ENCODE peak calls at places on chromosomes 3 and 15, in nine cellular contexts. One of them, this sample, is unnamed. For H3K9me3 and H3K4me1, the result is how much of the 10 kb centered on the place peaks cover.

GRCh38 chr15:78341057-78341763 is 1.1 kb downstream of the CRABP1 start:
- DNase-seq in naive thymus-derived CD4-positive, alpha-beta T cell: no peak
- DNase-seq in mucosa of descending colon: peak
- DNase-seq in IMR-90: no peak
- DNase-seq in cardiac muscle cell: no peak
- DNase-seq in CD8-positive, alpha-beta memory T cell: no peak
- DNase-seq in lung: no peak
- DNase-seq in CD8-positive, alpha-beta T cell: no peak
- DNase-seq in mammary epithelial cell: peak
- DNase-seq in this sample: no peak

GRCh38 chr3:172221550-172221949 is 182.2 kb downstream of the FNDC3B start:
- DNase-seq in CD8-positive, alpha-beta T cell: no peak
- DNase-seq in naive thymus-derived CD4-positive, alpha-beta T cell: no peak
- DNase-seq in cardiac muscle cell: peak
- DNase-seq in CD8-positive, alpha-beta memory T cell: no peak
- DNase-seq in mammary epithelial cell: peak
- DNase-seq in mucosa of descending colon: no peak
- DNase-seq in IMR-90: peak
- DNase-seq in lung: no peak
- DNase-seq in this sample: peak

GRCh38 chr3:58633157-58633865 is 33.3 kb downstream of the FAM3D start:
- DNase-seq in CD8-positive, alpha-beta memory T cell: no peak
- DNase-seq in mucosa of descending colon: no peak
- DNase-seq in lung: no peak
- DNase-seq in mammary epithelial cell: no peak
- DNase-seq in cardiac muscle cell: no peak
- DNase-seq in CD8-positive, alpha-beta T cell: no peak
- DNase-seq in IMR-90: no peak
- DNase-seq in naive thymus-derived CD4-positive, alpha-beta T cell: no peak
- DNase-seq in this sample: peak

GRCh38 chr15:75736256-75736655 is 23.6 kb upstream of the CSPG4 start:
- DNase-seq in lung: no peak
- DNase-seq in mucosa of descending colon: peak
- DNase-seq in cardiac muscle cell: no peak
- DNase-seq in mammary epithelial cell: no peak
- DNase-seq in IMR-90: no peak
- DNase-seq in naive thymus-derived CD4-positive, alpha-beta T cell: no peak
- DNase-seq in CD8-positive, alpha-beta T cell: no peak
- DNase-seq in CD8-positive, alpha-beta memory T cell: no peak
- DNase-seq in this sample: peak

GRCh38 chr15:72231847-72232461 is 964 bp upstream of the PKM start:
- DNase-seq in IMR-90: peak
- DNase-seq in CD8-positive, alpha-beta memory T cell: peak
- DNase-seq in cardiac muscle cell: peak
- DNase-seq in mucosa of descending colon: peak
- DNase-seq in lung: peak
- DNase-seq in CD8-positive, alpha-beta T cell: no peak
- DNase-seq in mammary epithelial cell: peak
- DNase-seq in naive thymus-derived CD4-positive, alpha-beta T cell: peak
- DNase-seq in this sample: peak

GRCh38 chr15:101464246-101464998 is 25.1 kb downstream of the PCSK6 start:
- DNase-seq in cardiac muscle cell: no peak
- DNase-seq in IMR-90: no peak
- DNase-seq in naive thymus-derived CD4-positive, alpha-beta T cell: no peak
- DNase-seq in mucosa of descending colon: no peak
- DNase-seq in CD8-positive, alpha-beta T cell: no peak
- DNase-seq in lung: no peak
- DNase-seq in CD8-positive, alpha-beta memory T cell: no peak
- DNase-seq in mammary epithelial cell: no peak
- DNase-seq in this sample: no peak

GRCh38 chr3:45110185-45110833 is 35.9 kb downstream of the CDCP1 start:
- DNase-seq in cardiac muscle cell: no peak
- DNase-seq in CD8-positive, alpha-beta memory T cell: no peak
- DNase-seq in mucosa of descending colon: peak
- DNase-seq in lung: no peak
- DNase-seq in mammary epithelial cell: no peak
- DNase-seq in IMR-90: no peak
- DNase-seq in naive thymus-derived CD4-positive, alpha-beta T cell: peak
- DNase-seq in CD8-positive, alpha-beta T cell: no peak
- DNase-seq in this sample: no peak

GRCh38 chr15:94287794-94288246 is 56.5 kb downstream of the MCTP2 start:
- DNase-seq in CD8-positive, alpha-beta memory T cell: peak
- DNase-seq in lung: no peak
- DNase-seq in mucosa of descending colon: no peak
- DNase-seq in cardiac muscle cell: no peak
- DNase-seq in IMR-90: no peak
- DNase-seq in naive thymus-derived CD4-positive, alpha-beta T cell: no peak
- DNase-seq in mammary epithelial cell: no peak
- DNase-seq in CD8-positive, alpha-beta T cell: no peak
- DNase-seq in this sample: no peak

GRCh38 chr3:135007622-135008021 is 212.6 kb downstream of the EPHB1 start:
- DNase-seq in naive thymus-derived CD4-positive, alpha-beta T cell: no peak
- DNase-seq in cardiac muscle cell: no peak
- DNase-seq in mucosa of descending colon: no peak
- DNase-seq in CD8-positive, alpha-beta T cell: no peak
- DNase-seq in lung: no peak
- DNase-seq in CD8-positive, alpha-beta memory T cell: no peak
- DNase-seq in mammary epithelial cell: no peak
- DNase-seq in IMR-90: no peak
- DNase-seq in this sample: no peak

GRCh38 chr15:68431792-68432401 is at the start of gene ITGA11:
- DNase-seq in naive thymus-derived CD4-positive, alpha-beta T cell: no peak
- DNase-seq in mucosa of descending colon: peak
- DNase-seq in cardiac muscle cell: peak
- DNase-seq in CD8-positive, alpha-beta T cell: no peak
- DNase-seq in mammary epithelial cell: peak
- DNase-seq in CD8-positive, alpha-beta memory T cell: no peak
- DNase-seq in IMR-90: peak
- DNase-seq in lung: no peak
- DNase-seq in this sample: peak

GRCh38 chr15:43793647-43794046 is 1.5 kb downstream of the SERF2 start:
- DNase-seq in naive thymus-derived CD4-positive, alpha-beta T cell: no peak
- DNase-seq in CD8-positive, alpha-beta memory T cell: no peak
- DNase-seq in IMR-90: no peak
- DNase-seq in cardiac muscle cell: no peak
- DNase-seq in mucosa of descending colon: no peak
- DNase-seq in lung: no peak
- DNase-seq in mammary epithelial cell: no peak
- DNase-seq in CD8-positive, alpha-beta T cell: no peak
- DNase-seq in this sample: no peak

GRCh38 chr3:111311709-111312235 is 230.2 kb upstream of the CD96 start:
- DNase-seq in CD8-positive, alpha-beta T cell: no peak
- DNase-seq in CD8-positive, alpha-beta memory T cell: no peak
- DNase-seq in naive thymus-derived CD4-positive, alpha-beta T cell: no peak
- DNase-seq in mammary epithelial cell: no peak
- DNase-seq in lung: no peak
- DNase-seq in cardiac muscle cell: peak
- DNase-seq in mucosa of descending colon: no peak
- DNase-seq in IMR-90: peak
- DNase-seq in this sample: no peak

GRCh38 chr3:11120091-11120845 is 34.0 kb upstream of the HRH1 start:
- DNase-seq in cardiac muscle cell: peak
- DNase-seq in mucosa of descending colon: no peak
- DNase-seq in IMR-90: no peak
- DNase-seq in mammary epithelial cell: no peak
- DNase-seq in CD8-positive, alpha-beta T cell: no peak
- DNase-seq in naive thymus-derived CD4-positive, alpha-beta T cell: no peak
- DNase-seq in CD8-positive, alpha-beta memory T cell: no peak
- DNase-seq in lung: no peak
- DNase-seq in this sample: peak

GRCh38 chr3:125398952-125399351 is 23.8 kb upstream of the ZNF148 start:
- DNase-seq in CD8-positive, alpha-beta T cell: no peak
- DNase-seq in naive thymus-derived CD4-positive, alpha-beta T cell: no peak
- DNase-seq in lung: no peak
- DNase-seq in mucosa of descending colon: no peak
- DNase-seq in IMR-90: no peak
- DNase-seq in cardiac muscle cell: no peak
- DNase-seq in CD8-positive, alpha-beta memory T cell: no peak
- DNase-seq in mammary epithelial cell: peak
- DNase-seq in this sample: no peak

GRCh38 chr3:40211579-40211978 is 97.9 kb upstream of the EIF1B start:
- DNase-seq in lung: peak
- DNase-seq in CD8-positive, alpha-beta T cell: no peak
- DNase-seq in cardiac muscle cell: peak
- DNase-seq in naive thymus-derived CD4-positive, alpha-beta T cell: no peak
- DNase-seq in mucosa of descending colon: no peak
- DNase-seq in CD8-positive, alpha-beta memory T cell: no peak
- DNase-seq in mammary epithelial cell: peak
- DNase-seq in IMR-90: no peak
- DNase-seq in this sample: peak

GRCh38 chr15:46735115-46735514 is 982.2 kb upstream of the SEMA6D start:
- DNase-seq in naive thymus-derived CD4-positive, alpha-beta T cell: no peak
- DNase-seq in mammary epithelial cell: no peak
- DNase-seq in CD8-positive, alpha-beta memory T cell: no peak
- DNase-seq in mucosa of descending colon: no peak
- DNase-seq in cardiac muscle cell: no peak
- DNase-seq in lung: no peak
- DNase-seq in CD8-positive, alpha-beta T cell: no peak
- DNase-seq in IMR-90: no peak
- DNase-seq in this sample: no peak

GRCh38 chr15:58742424-58743160 is 6.9 kb downstream of the ADAM10 start:
- DNase-seq in lung: no peak
- DNase-seq in naive thymus-derived CD4-positive, alpha-beta T cell: no peak
- DNase-seq in mammary epithelial cell: no peak
- DNase-seq in IMR-90: peak
- DNase-seq in mucosa of descending colon: no peak
- DNase-seq in CD8-positive, alpha-beta T cell: no peak
- DNase-seq in CD8-positive, alpha-beta memory T cell: no peak
- DNase-seq in cardiac muscle cell: peak
- DNase-seq in this sample: peak

GRCh38 chr15:39616731-39617455 is 36.0 kb downstream of the THBS1 start:
- DNase-seq in CD8-positive, alpha-beta memory T cell: no peak
- DNase-seq in mucosa of descending colon: no peak
- DNase-seq in naive thymus-derived CD4-positive, alpha-beta T cell: no peak
- DNase-seq in mammary epithelial cell: peak
- DNase-seq in lung: no peak
- DNase-seq in cardiac muscle cell: no peak
- DNase-seq in IMR-90: peak
- DNase-seq in CD8-positive, alpha-beta T cell: no peak
- DNase-seq in this sample: no peak

GRCh38 chr15:77454956-77455355 is 34.3 kb downstream of the HMG20A start:
- DNase-seq in lung: no peak
- DNase-seq in IMR-90: no peak
- DNase-seq in CD8-positive, alpha-beta memory T cell: no peak
- DNase-seq in mammary epithelial cell: no peak
- DNase-seq in CD8-positive, alpha-beta T cell: no peak
- DNase-seq in mucosa of descending colon: no peak
- DNase-seq in cardiac muscle cell: no peak
- DNase-seq in naive thymus-derived CD4-positive, alpha-beta T cell: no peak
- DNase-seq in this sample: peak

GRCh38 chr3:71089271-71089670 is 494.3 kb downstream of the FOXP1 start:
- DNase-seq in cardiac muscle cell: no peak
- DNase-seq in naive thymus-derived CD4-positive, alpha-beta T cell: no peak
- DNase-seq in IMR-90: peak
- DNase-seq in mucosa of descending colon: no peak
- DNase-seq in CD8-positive, alpha-beta T cell: no peak
- DNase-seq in mammary epithelial cell: no peak
- DNase-seq in lung: no peak
- DNase-seq in CD8-positive, alpha-beta memory T cell: no peak
- DNase-seq in this sample: no peak

GRCh38 chr3:71423151-71423906 is 160.2 kb downstream of the FOXP1 start:
- DNase-seq in mucosa of descending colon: no peak
- DNase-seq in naive thymus-derived CD4-positive, alpha-beta T cell: no peak
- DNase-seq in IMR-90: no peak
- DNase-seq in mammary epithelial cell: peak
- DNase-seq in lung: no peak
- DNase-seq in cardiac muscle cell: peak
- DNase-seq in CD8-positive, alpha-beta memory T cell: no peak
- DNase-seq in CD8-positive, alpha-beta T cell: no peak
- DNase-seq in this sample: no peak

GRCh38 chr3:5428607-5429516 is 241.4 kb downstream of the EDEM1 start:
- DNase-seq in CD8-positive, alpha-beta T cell: no peak
- DNase-seq in naive thymus-derived CD4-positive, alpha-beta T cell: no peak
- DNase-seq in mucosa of descending colon: no peak
- DNase-seq in IMR-90: no peak
- DNase-seq in CD8-positive, alpha-beta memory T cell: no peak
- DNase-seq in cardiac muscle cell: no peak
- DNase-seq in lung: no peak
- DNase-seq in mammary epithelial cell: no peak
- DNase-seq in this sample: peak
- H3K4me3 ChIP-seq in CD8-positive, alpha-beta T cell: no peak
- H3K4me3 ChIP-seq in naive thymus-derived CD4-positive, alpha-beta T cell: no peak
- H3K4me3 ChIP-seq in mucosa of descending colon: no peak
- H3K4me3 ChIP-seq in IMR-90: no peak
- H3K4me3 ChIP-seq in CD8-positive, alpha-beta memory T cell: no peak
- H3K4me3 ChIP-seq in cardiac muscle cell: no peak
- H3K4me3 ChIP-seq in lung: no peak
- H3K4me3 ChIP-seq in mammary epithelial cell: no peak
- H3K4me3 ChIP-seq in this sample: no peak

GRCh38 chr15:24627443-24627842 is 48.1 kb upstream of the NPAP1 start:
- DNase-seq in mucosa of descending colon: no peak
- DNase-seq in cardiac muscle cell: no peak
- DNase-seq in lung: no peak
- DNase-seq in CD8-positive, alpha-beta T cell: no peak
- DNase-seq in IMR-90: no peak
- DNase-seq in mammary epithelial cell: no peak
- DNase-seq in CD8-positive, alpha-beta memory T cell: no peak
- DNase-seq in naive thymus-derived CD4-positive, alpha-beta T cell: no peak
- DNase-seq in this sample: no peak

GRCh38 chr15:24633082-24633481 is 42.5 kb upstream of the NPAP1 start:
- DNase-seq in CD8-positive, alpha-beta memory T cell: no peak
- DNase-seq in lung: no peak
- DNase-seq in naive thymus-derived CD4-positive, alpha-beta T cell: no peak
- DNase-seq in CD8-positive, alpha-beta T cell: no peak
- DNase-seq in mucosa of descending colon: no peak
- DNase-seq in IMR-90: no peak
- DNase-seq in cardiac muscle cell: no peak
- DNase-seq in mammary epithelial cell: no peak
- DNase-seq in this sample: no peak
- H3K9me3 ChIP-seq in CD8-positive, alpha-beta memory T cell: under half
- H3K9me3 ChIP-seq in lung: under half
- H3K9me3 ChIP-seq in naive thymus-derived CD4-positive, alpha-beta T cell: under half
- H3K9me3 ChIP-seq in CD8-positive, alpha-beta T cell: under half
- H3K9me3 ChIP-seq in mucosa of descending colon: under half
- H3K9me3 ChIP-seq in IMR-90: under half
- H3K9me3 ChIP-seq in cardiac muscle cell: under half
- H3K9me3 ChIP-seq in mammary epithelial cell: under half
- H3K9me3 ChIP-seq in this sample: under half

DNA sequence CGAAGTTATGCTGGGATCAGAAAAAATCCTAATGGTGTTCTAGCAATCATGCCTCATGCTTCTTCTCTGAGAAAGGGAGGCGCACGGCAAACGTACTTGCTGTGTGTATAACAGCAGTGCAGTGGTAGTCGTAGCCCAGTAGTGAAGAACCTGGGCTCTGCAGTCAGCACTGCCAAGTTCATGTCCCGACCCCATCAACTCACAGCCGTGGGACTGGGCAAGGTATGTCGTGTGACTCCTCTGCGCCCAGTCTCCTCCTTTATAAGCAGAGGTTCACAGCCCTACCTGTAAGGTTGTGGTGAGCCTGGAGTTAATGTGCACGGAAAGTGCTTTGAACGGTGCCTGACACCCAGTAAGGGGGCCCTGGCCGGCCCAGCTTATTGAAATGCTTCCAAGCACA is 26.7 kb downstream of the EHD4 start:
- DNase-seq in IMR-90: no peak
- DNase-seq in mammary epithelial cell: no peak
- DNase-seq in cardiac muscle cell: no peak
- DNase-seq in lung: no peak
- DNase-seq in mucosa of descending colon: no peak
- DNase-seq in CD8-positive, alpha-beta memory T cell: no peak
- DNase-seq in CD8-positive, alpha-beta T cell: no peak
- DNase-seq in naive thymus-derived CD4-positive, alpha-beta T cell: no peak
- DNase-seq in this sample: no peak
- H3K4me1 ChIP-seq in IMR-90: half or more
- H3K4me1 ChIP-seq in mammary epithelial cell: half or more
- H3K4me1 ChIP-seq in cardiac muscle cell: under half
- H3K4me1 ChIP-seq in lung: under half
- H3K4me1 ChIP-seq in mucosa of descending colon: under half
- H3K4me1 ChIP-seq in CD8-positive, alpha-beta memory T cell: under half
- H3K4me1 ChIP-seq in CD8-positive, alpha-beta T cell: under half
- H3K4me1 ChIP-seq in naive thymus-derived CD4-positive, alpha-beta T cell: under half
- H3K4me1 ChIP-seq in this sample: under half

GRCh38 chr3:183443395-183444132 is 15.1 kb upstream of the MCF2L2 start:
- DNase-seq in lung: no peak
- DNase-seq in cardiac muscle cell: no peak
- DNase-seq in CD8-positive, alpha-beta memory T cell: no peak
- DNase-seq in mucosa of descending colon: no peak
- DNase-seq in mammary epithelial cell: no peak
- DNase-seq in IMR-90: no peak
- DNase-seq in naive thymus-derived CD4-positive, alpha-beta T cell: no peak
- DNase-seq in CD8-positive, alpha-beta T cell: no peak
- DNase-seq in this sample: no peak
- H3K4me3 ChIP-seq in lung: no peak
- H3K4me3 ChIP-seq in cardiac muscle cell: no peak
- H3K4me3 ChIP-seq in CD8-positive, alpha-beta memory T cell: no peak
- H3K4me3 ChIP-seq in mucosa of descending colon: no peak
- H3K4me3 ChIP-seq in mammary epithelial cell: no peak
- H3K4me3 ChIP-seq in IMR-90: no peak
- H3K4me3 ChIP-seq in naive thymus-derived CD4-positive, alpha-beta T cell: no peak
- H3K4me3 ChIP-seq in CD8-positive, alpha-beta T cell: no peak
- H3K4me3 ChIP-seq in this sample: no peak

This sample was measured in osteoblast.